ENCODE peak calls at places on chromosomes 5 and 9, in four cellular contexts. One of them, this sample, is unnamed. For H3K27me3 and H3K4me1, the result is how much of the 10 kb centered on the place peaks cover.

GRCh38 chr5:150317048-150318003 is 14.6 kb upstream of the ARSI start:
- DNase-seq in SK-N-SH: peak
- DNase-seq in spleen: no peak
- DNase-seq in HepG2: peak
- DNase-seq in this sample: no peak

GRCh38 chr9:129646654-129647053 is 4.7 kb upstream of the ASB6 start:
- DNase-seq in SK-N-SH: no peak
- DNase-seq in spleen: no peak
- DNase-seq in HepG2: no peak
- DNase-seq in this sample: no peak

GRCh38 chr5:9192286-9192685 is 353.6 kb downstream of the SEMA5A start:
- DNase-seq in SK-N-SH: no peak
- DNase-seq in spleen: no peak
- DNase-seq in HepG2: no peak
- DNase-seq in this sample: no peak

GRCh38 chr9:107213080-107213479 is 70.0 kb upstream of the RAD23B start:
- DNase-seq in SK-N-SH: no peak
- DNase-seq in spleen: no peak
- DNase-seq in HepG2: peak
- DNase-seq in this sample: no peak

GRCh38 chr5:33772276-33772990 is 119.4 kb downstream of the ADAMTS12 start:
- DNase-seq in SK-N-SH: no peak
- DNase-seq in spleen: no peak
- DNase-seq in HepG2: no peak
- DNase-seq in this sample: no peak

GRCh38 chr9:127971357-127972315 is 9.2 kb downstream of the EEIG1 start:
- DNase-seq in SK-N-SH: peak
- DNase-seq in spleen: no peak
- DNase-seq in HepG2: no peak
- DNase-seq in this sample: no peak

GRCh38 chr9:117480729-117481128 is 65.9 kb upstream of the ASTN2 start:
- DNase-seq in SK-N-SH: no peak
- DNase-seq in spleen: no peak
- DNase-seq in HepG2: no peak
- DNase-seq in this sample: no peak

GRCh38 chr5:111129938-111130337 is 37.8 kb downstream of the WDR36 start:
- DNase-seq in SK-N-SH: no peak
- DNase-seq in spleen: no peak
- DNase-seq in HepG2: no peak
- DNase-seq in this sample: no peak

GRCh38 chr5:179777909-179778308 is 15.9 kb upstream of the LTC4S start:
- DNase-seq in SK-N-SH: no peak
- DNase-seq in spleen: peak
- DNase-seq in HepG2: no peak
- DNase-seq in this sample: no peak

DNA sequence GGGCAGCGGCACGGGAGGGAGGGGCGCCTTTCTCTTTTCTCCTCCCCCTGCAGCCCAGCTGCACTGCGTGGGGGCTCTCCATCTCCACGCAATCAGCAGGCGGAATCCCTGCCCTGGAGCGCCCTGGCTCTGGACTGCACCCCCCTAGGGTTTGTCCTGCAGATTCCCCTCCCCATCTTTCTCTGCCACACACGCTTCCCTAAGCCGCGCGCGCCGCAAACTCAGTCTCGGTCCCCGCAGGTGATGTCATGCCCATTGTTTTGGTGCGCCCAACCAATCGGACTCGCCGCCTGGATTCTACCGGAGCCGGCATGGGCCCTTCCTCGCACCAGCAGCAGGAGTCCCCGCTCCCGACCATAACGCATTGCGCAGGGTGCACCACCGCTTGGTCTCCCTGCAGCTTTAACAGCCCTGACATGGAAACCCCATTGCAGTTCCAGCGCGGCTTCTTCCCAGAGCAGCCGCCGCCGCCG is at the start of gene KCNN2:
- DNase-seq in SK-N-SH: peak
- DNase-seq in spleen: peak
- DNase-seq in HepG2: peak
- DNase-seq in this sample: peak
- H3K27me3 ChIP-seq in SK-N-SH: under half
- H3K27me3 ChIP-seq in spleen: half or more
- H3K27me3 ChIP-seq in HepG2: under half
- H3K27me3 ChIP-seq in this sample: half or more

GRCh38 chr5:139677404-139678282 is 29.5 kb downstream of the CXXC5 start:
- DNase-seq in SK-N-SH: peak
- DNase-seq in spleen: no peak
- DNase-seq in HepG2: no peak
- DNase-seq in this sample: no peak
- H3K4me1 ChIP-seq in SK-N-SH: under half
- H3K4me1 ChIP-seq in spleen: half or more
- H3K4me1 ChIP-seq in HepG2: under half
- H3K4me1 ChIP-seq in this sample: under half

GRCh38 chr9:35519697-35520403 is 29.9 kb downstream of the RUSC2 start:
- DNase-seq in SK-N-SH: no peak
- DNase-seq in spleen: no peak
- DNase-seq in HepG2: no peak
- DNase-seq in this sample: no peak

GRCh38 chr9:35518212-35518917 is 28.5 kb downstream of the RUSC2 start:
- DNase-seq in SK-N-SH: no peak
- DNase-seq in spleen: no peak
- DNase-seq in HepG2: peak
- DNase-seq in this sample: no peak

GRCh38 chr9:35517552-35518211 is 27.8 kb downstream of the RUSC2 start:
- DNase-seq in SK-N-SH: no peak
- DNase-seq in spleen: no peak
- DNase-seq in HepG2: no peak
- DNase-seq in this sample: no peak

GRCh38 chr9:35520404-35520790 is 30.5 kb downstream of the RUSC2 start:
- DNase-seq in SK-N-SH: no peak
- DNase-seq in spleen: no peak
- DNase-seq in HepG2: no peak
- DNase-seq in this sample: no peak

GRCh38 chr9:35518981-35519679 is 29.2 kb downstream of the RUSC2 start:
- DNase-seq in SK-N-SH: no peak
- DNase-seq in spleen: no peak
- DNase-seq in HepG2: no peak
- DNase-seq in this sample: no peak
- TF ChIP-seq POLR2AphosphoS5 in SK-N-SH: no peak
- TF ChIP-seq POLR2AphosphoS5 in spleen: no peak
- TF ChIP-seq POLR2AphosphoS5 in HepG2: no peak
- TF ChIP-seq POLR2AphosphoS5 in this sample: no peak

DNA sequence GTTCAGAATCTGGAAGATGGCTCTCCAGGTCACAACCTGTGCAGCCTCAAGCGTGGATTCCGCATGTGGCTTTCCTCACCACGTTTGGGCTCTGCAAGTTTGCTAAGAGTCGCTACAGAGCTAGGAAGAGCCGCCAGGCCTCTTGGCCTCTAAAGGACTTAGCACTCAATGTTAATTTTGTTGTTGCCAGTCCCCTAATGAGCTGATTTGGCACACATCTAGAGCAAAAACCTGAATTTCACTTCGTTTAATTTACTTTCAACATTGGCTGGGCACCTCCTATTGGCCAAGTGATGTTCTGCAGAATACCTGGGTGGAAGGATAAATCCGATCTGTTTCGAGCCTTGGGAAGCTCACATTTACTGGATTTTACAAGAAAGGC is 65.8 kb upstream of the UNC5A start:
- DNase-seq in SK-N-SH: peak
- DNase-seq in spleen: no peak
- DNase-seq in HepG2: no peak
- DNase-seq in this sample: no peak
- H3K27me3 ChIP-seq in SK-N-SH: under half
- H3K27me3 ChIP-seq in spleen: half or more
- H3K27me3 ChIP-seq in HepG2: under half
- H3K27me3 ChIP-seq in this sample: half or more

DNA sequence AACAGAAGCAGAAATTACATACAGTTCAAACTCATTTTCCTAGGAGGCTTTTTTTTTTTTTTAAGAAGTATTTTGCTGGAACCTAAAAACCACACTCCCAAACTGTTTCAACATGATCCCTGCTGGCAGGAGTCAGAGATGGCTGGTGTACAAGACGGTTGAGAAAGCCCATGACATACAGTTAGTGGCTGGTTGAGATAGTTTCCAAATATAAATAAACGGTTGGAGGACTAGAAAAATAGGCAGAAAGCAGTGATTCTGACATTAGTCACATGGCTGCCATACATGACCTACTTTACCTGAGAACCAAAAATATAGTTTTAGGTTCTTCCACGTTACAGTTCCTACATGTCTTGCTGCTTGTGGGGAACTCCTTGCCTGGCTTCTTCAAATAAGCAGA is 31.7 kb upstream of the BASP1 start:
- DNase-seq in SK-N-SH: no peak
- DNase-seq in spleen: no peak
- DNase-seq in HepG2: no peak
- DNase-seq in this sample: peak
- H3K4me1 ChIP-seq in SK-N-SH: under half
- H3K4me1 ChIP-seq in spleen: under half
- H3K4me1 ChIP-seq in HepG2: under half
- H3K4me1 ChIP-seq in this sample: under half

DNA sequence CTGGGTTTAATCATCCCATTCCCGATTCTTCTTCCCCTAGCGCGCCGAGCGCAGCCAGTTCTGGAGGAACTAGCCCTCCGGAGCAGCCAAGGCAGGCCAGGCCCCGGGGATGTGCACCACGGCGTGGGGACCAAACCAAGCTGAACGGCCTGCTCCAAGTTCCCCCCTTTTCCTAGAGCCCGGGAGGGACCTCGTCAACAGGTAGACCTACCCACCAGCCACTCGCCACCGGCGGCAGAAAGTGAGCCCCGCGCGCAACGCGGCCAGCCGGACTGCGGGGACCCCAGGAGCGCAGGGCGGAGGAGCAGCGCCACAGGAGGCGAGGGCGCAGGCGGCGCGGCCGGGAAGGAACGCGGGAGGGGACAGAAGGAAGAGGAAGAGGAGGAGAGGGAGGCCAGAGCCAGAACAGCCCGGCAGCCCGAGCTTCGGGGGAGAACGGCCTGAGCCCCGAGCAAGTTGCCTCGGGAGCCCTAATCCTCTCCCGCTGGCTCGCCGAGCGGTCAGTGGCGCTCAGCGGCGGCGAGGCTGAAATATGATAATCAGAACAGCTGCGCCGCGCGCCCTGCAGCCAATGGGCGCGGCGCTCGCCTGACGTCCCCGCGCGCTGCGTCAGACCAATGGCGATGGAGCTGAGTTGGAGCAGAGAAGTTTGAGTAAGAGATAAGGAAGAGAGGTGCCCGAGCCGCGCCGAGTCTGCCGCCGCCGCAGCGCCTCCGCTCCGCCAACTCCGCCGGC is at the start of gene ISL1:
- DNase-seq in SK-N-SH: peak
- DNase-seq in spleen: no peak
- DNase-seq in HepG2: no peak
- DNase-seq in this sample: peak
- TF ChIP-seq POLR2AphosphoS5 in SK-N-SH: peak
- TF ChIP-seq POLR2AphosphoS5 in spleen: peak
- TF ChIP-seq POLR2AphosphoS5 in HepG2: no peak
- TF ChIP-seq POLR2AphosphoS5 in this sample: peak

GRCh38 chr9:116288658-116289057 is 135.1 kb downstream of the PAPPA start:
- DNase-seq in SK-N-SH: no peak
- DNase-seq in spleen: no peak
- DNase-seq in HepG2: no peak
- DNase-seq in this sample: no peak

GRCh38 chr9:116284518-116284917 is 130.9 kb downstream of the PAPPA start:
- DNase-seq in SK-N-SH: no peak
- DNase-seq in spleen: no peak
- DNase-seq in HepG2: no peak
- DNase-seq in this sample: no peak

GRCh38 chr9:116286287-116286686 is 132.7 kb downstream of the PAPPA start:
- DNase-seq in SK-N-SH: no peak
- DNase-seq in spleen: no peak
- DNase-seq in HepG2: no peak
- DNase-seq in this sample: no peak

GRCh38 chr9:116285320-116285719 is 131.7 kb downstream of the PAPPA start:
- DNase-seq in SK-N-SH: no peak
- DNase-seq in spleen: no peak
- DNase-seq in HepG2: no peak
- DNase-seq in this sample: no peak

GRCh38 chr9:116287721-116288120 is 134.1 kb downstream of the PAPPA start:
- DNase-seq in SK-N-SH: no peak
- DNase-seq in spleen: no peak
- DNase-seq in HepG2: no peak
- DNase-seq in this sample: no peak
- H3K27me3 ChIP-seq in SK-N-SH: under half
- H3K27me3 ChIP-seq in spleen: under half
- H3K27me3 ChIP-seq in HepG2: under half
- H3K27me3 ChIP-seq in this sample: under half

DNA sequence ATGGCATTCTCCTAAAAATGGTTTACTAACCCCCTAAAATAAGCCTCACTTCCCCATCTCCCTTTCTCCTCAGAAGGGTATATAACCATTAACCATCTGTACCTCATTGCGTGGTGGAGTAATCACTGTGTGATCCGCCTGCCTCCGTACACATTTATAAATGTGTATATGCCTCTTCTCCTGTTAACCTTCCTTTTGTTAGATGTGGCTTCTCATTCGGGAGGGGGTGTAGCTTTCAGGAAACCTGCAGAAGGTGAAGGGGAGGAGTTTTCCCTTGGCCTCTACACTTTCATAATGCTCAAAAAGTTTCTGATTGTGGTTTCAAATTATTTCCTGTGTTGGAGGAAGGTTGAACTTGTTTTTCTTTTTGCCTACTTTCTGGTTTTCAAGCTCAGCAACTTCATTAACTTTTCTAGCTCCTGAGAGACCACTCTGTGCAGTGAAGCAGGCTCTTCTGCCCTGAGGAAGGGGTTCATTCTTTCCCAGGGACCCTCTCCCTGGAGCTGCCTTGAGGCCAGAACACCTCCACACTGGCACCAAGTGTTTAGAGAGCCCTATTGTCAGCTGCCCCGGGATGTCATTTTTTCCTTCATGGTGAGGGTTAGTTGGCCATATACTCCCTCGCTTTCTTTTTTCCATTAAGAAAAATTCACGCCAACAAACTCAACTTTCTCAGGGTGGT is 46.9 kb downstream of the RASGRF2 start:
- DNase-seq in SK-N-SH: no peak
- DNase-seq in spleen: no peak
- DNase-seq in HepG2: no peak
- DNase-seq in this sample: no peak
- H3K4me1 ChIP-seq in SK-N-SH: under half
- H3K4me1 ChIP-seq in spleen: under half
- H3K4me1 ChIP-seq in HepG2: under half
- H3K4me1 ChIP-seq in this sample: under half

This sample was measured in transverse colon.